ENCODE peak calls at places on chromosomes 7 and 10, in four cellular contexts. T is NCI-H1105, P is mucosa of gallbladder, C is GM23248. O is an unnamed sample.
A peak's percentile ranks its signal among the peaks of the same experiment; 100 is the strongest.

GRCh38 chr10:25125151-25125550 is 49.6 kb upstream of the GPR158 start:
- DNase-seq in C (no peak), T (peak; percentile 55), P (no peak), O (peak; percentile 19)

GRCh38 chr7:152048051-152048450 is 22.6 kb downstream of the GALNT11 start:
- DNase-seq in T (no peak), P (no peak), C (no peak), O (no peak)

GRCh38 chr10:62815373-62816111 is 624 bp downstream of the EGR2 start:
- DNase-seq in P (no peak), C (peak; percentile 35), T (no peak), O (no peak)

GRCh38 chr7:80783688-80784327 is 135.0 kb downstream of the SEMA3C start:
- DNase-seq in T (no peak), C (peak; percentile 76), P (no peak), O (no peak)

GRCh38 chr10:75176736-75177135 is 33.9 kb upstream of the VDAC2 start:
- DNase-seq in T (no peak), P (no peak), C (no peak), O (no peak)

GRCh38 chr10:28179490-28180099 is 123.3 kb downstream of the MPP7 start:
- DNase-seq in C (peak; percentile 66), T (no peak), P (peak; percentile 40), O (peak; percentile 24)

GRCh38 chr7:106485031-106485551 is 175.9 kb downstream of the CCDC71L start:
- DNase-seq in C (peak; percentile 88), T (no peak), P (no peak), O (no peak)

GRCh38 chr7:106730021-106730420 is 69.1 kb upstream of the CCDC71L start:
- DNase-seq in T (no peak), P (no peak), C (no peak), O (no peak)

GRCh38 chr7:66321283-66321682 is 116.1 kb downstream of the TPST1 start:
- DNase-seq in P (peak; percentile 33), T (no peak), C (no peak), O (no peak)